ENCODE peak calls at places on chromosomes 12 and 14, in eight cellular contexts. G is IMR-90, C is right atrium auricular region, F is WTC11, Y is PC-9, P is lower leg skin, Q is foreskin fibroblast, U is GM12865. E is an unnamed sample.

GRCh38 chr12:124750787-124751471 is 112.7 kb downstream of the SCARB1 start:
- DNase-seq in Y (no peak), C (no peak), F (peak; percentile 71), U (no peak), P (no peak), Q (no peak), G (no peak), E (peak; percentile 36)

GRCh38 chr12:15322164-15323054 is at the start of gene PTPRO:
- DNase-seq in F (peak; percentile 70), Y (no peak), G (no peak), U (no peak), C (no peak), Q (peak; percentile 56), P (no peak), E (peak; percentile 2)

GRCh38 chr12:52151859-52152783 is 39.7 kb downstream of the KRT80 start:
- DNase-seq in Q (peak; percentile 83), F (peak; percentile 88), C (peak; percentile 79), G (peak; percentile 41), Y (peak; percentile 84), P (peak; percentile 69), U (peak; percentile 50), E (peak; percentile 66)

GRCh38 chr14:99478133-99478532 is 2.5 kb downstream of the SETD3 start:
- DNase-seq in C (no peak), P (no peak), F (no peak), Y (no peak), G (no peak), U (no peak), Q (no peak), E (no peak)

GRCh38 chr14:90903101-90903500 is 86.9 kb upstream of the TTC7B start:
- DNase-seq in U (peak; percentile 73), C (no peak), Y (peak; percentile 18), P (peak; percentile 47), Q (peak; percentile 76), G (peak; percentile 53), F (peak; percentile 45), E (peak; percentile 77)

GRCh38 chr14:70188608-70189540 is at the start of gene SLC8A3:
- DNase-seq in U (peak; percentile 69), Y (no peak), F (peak; percentile 59), Q (peak; percentile 72), C (no peak), G (peak; percentile 37), P (no peak), E (peak; percentile 55)

GRCh38 chr14:42335918-42336317 is 729.2 kb downstream of the LRFN5 start:
- DNase-seq in G (no peak), P (no peak), Y (no peak), U (no peak), Q (no peak), F (no peak), C (no peak), E (no peak)

GRCh38 chr12:20342111-20342510 is 26.2 kb upstream of the PDE3A start:
- DNase-seq in Q (peak; percentile 20), Y (no peak), P (no peak), U (no peak), G (peak; percentile 38), C (no peak), F (no peak), E (no peak)

GRCh38 chr14:68960123-68960522 is 19.0 kb downstream of the ACTN1 start:
- DNase-seq in U (no peak), G (no peak), Y (no peak), F (no peak), Q (no peak), P (no peak), C (no peak), E (no peak)

GRCh38 chr14:50647753-50648152 is 20.4 kb downstream of the SAV1 start:
- DNase-seq in Y (no peak), U (no peak), Q (peak; percentile 58), C (no peak), G (peak; percentile 80), F (no peak), P (no peak), E (no peak)

GRCh38 chr12:58934528-58934927 is 14.2 kb upstream of the LRIG3 start:
- DNase-seq in F (no peak), G (no peak), C (no peak), U (no peak), Y (no peak), Q (no peak), P (no peak), E (no peak)

GRCh38 chr12:58933068-58933681 is 12.9 kb upstream of the LRIG3 start:
- DNase-seq in G (no peak), Q (no peak), Y (no peak), C (no peak), F (no peak), U (no peak), P (no peak), E (no peak)

GRCh38 chr12:58930770-58931324 is 10.5 kb upstream of the LRIG3 start:
- DNase-seq in F (no peak), Y (no peak), C (no peak), Q (no peak), P (no peak), U (no peak), G (peak; percentile 51), E (no peak)

GRCh38 chr12:58927112-58927511 is 6.8 kb upstream of the LRIG3 start:
- DNase-seq in F (no peak), P (no peak), G (no peak), U (no peak), Y (no peak), C (no peak), Q (no peak), E (no peak)

DNA sequence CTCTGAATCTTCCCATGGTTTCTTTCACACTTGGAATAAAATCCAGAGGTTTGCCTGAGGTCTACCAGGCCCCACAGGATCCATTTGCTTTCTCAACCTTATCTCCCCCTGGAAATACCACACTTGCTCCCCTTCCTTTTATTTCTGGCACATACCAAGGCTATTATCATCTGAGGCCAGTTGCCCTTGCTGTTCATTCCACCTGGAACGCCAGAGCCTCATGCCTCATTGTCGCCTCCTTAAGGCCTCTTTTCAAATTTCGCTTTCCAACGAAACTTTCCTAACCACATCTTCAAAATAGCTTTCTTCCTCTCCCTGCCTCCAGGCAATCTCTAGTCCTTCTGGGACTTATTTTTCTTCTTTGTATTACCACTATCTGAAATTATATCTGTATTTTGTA is 11.2 kb upstream of the LRIG3 start:
- DNase-seq in P (no peak), Y (no peak), G (no peak), Q (no peak), U (no peak), C (no peak), F (no peak), E (no peak)
- TF ChIP-seq CTCF in P (no peak), Y (no peak), G (no peak), Q (no peak), U (peak; percentile 17), C (no peak), F (peak; percentile 18), E (no peak)

DNA sequence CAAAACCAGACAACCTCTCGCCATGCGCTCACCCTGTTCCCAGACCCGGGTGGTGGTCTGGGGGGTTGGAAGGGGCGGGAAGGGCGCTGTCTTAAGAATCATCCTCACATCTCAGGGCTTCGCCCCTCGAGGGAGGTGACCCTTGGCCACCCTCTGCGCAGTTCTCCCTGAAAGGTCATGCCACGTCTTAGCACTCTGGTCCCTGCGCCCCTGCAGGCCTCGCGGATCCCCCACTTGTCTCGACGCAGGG is 40.6 kb upstream of the CAPRIN2 start:
- DNase-seq in U (no peak), Q (no peak), P (no peak), G (no peak), Y (no peak), F (no peak), C (no peak), E (no peak)
- TF ChIP-seq CTCF in U (no peak), Q (no peak), P (no peak), G (no peak), Y (no peak), F (no peak), C (no peak), E (no peak)

DNA sequence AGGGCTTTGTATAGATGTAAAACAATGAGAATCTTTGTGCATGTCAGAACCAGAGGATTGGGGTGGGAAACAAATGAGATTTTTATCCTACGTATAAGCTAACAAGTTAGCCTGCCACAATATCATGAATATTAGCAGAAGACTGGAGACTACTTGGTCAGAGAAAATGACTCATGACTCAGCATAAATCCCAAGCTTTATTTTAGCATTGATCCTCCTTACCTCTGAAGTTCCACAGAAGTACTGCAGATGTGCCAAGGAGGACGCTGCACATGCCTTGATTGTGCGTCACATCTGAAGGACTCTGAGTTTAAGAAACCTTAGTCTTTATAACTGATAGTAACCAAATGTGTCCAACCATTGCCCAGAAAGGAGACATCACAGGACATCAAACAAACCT is 234.0 kb upstream of the RPL10L start:
- DNase-seq in C (no peak), U (no peak), Q (no peak), Y (no peak), F (no peak), G (no peak), P (no peak), E (no peak)
- TF ChIP-seq CTCF in C (no peak), U (no peak), Q (no peak), Y (no peak), F (no peak), G (no peak), P (no peak), E (no peak)

DNA sequence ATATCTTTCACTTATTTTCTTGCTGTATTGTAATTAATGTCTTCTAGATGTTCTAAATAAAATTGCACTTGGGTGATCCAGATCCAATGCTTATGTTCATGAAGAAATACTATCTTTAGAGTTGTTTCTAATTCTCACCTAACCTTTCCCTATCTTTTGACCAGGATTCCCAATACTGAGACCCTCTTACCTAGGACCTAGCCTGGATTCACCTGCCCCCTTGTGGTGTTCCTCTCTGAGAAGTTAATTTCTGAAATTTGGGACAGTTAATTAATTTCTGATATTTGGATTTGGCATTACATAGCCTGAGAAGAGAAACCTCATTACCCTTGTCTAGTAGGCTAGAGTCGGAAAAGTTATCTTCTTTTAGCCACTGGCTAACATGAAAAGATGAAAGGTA is 29.5 kb downstream of the FOXA1 start:
- DNase-seq in C (no peak), F (peak; percentile 21), G (no peak), U (no peak), Y (no peak), P (no peak), Q (no peak), E (no peak)
- TF ChIP-seq CTCF in C (no peak), F (peak; percentile 23), G (peak; percentile 16), U (no peak), Y (peak; percentile 69), P (no peak), Q (peak; percentile 19), E (no peak)

DNA sequence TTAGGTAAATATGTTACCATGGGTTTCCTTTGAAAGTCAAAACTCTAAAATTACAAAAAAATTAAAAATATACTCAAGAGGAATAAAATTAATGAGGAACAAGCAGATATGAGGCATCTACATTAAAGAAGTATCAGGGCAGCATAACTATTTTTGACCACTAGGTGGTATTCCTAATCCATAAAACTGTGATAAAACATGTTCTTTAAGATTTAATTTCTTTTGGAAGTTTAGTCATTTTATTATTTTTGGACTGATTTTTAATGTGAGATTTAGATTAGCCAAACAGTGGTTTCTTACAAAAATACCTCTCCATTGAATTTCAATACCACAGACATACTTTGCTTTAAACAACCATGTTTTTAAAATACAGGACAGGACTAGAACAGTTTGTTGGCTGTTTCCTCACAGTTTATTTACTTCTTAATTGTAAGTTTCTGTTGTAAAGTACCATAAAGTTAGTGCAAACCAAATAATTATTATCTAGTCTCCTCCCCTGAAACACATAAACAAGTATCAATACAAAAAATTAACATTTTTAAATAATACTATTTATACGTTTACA is 49.8 kb downstream of the NTS start:
- DNase-seq in C (no peak), Q (peak; percentile 59), G (peak; percentile 49), P (no peak), F (no peak), Y (no peak), U (no peak), E (no peak)
- TF ChIP-seq CTCF in C (peak; percentile 69), Q (peak; percentile 20), G (peak; percentile 62), P (no peak), F (peak; percentile 68), Y (peak; percentile 78), U (peak; percentile 30), E (peak; percentile 61)